ENCODE peak calls at places on chromosomes 11 and 22, in six cellular contexts. W is amygdala, O is upper lobe of right lung, B is ovary, N is left cardiac atrium, Q is GM04503. J is an unnamed sample.

GRCh38 chr11:34235189-34235588 is 122.6 kb downstream of the ABTB2 start:
- DNase-seq in W (no peak), Q (no peak), N (no peak), O (no peak), B (no peak), J (no peak)

GRCh38 chr11:27468209-27468608 is 4.4 kb downstream of the LGR4 start:
- DNase-seq in Q (peak; percentile 90), B (no peak), W (no peak), N (no peak), O (no peak), J (no peak)

GRCh38 chr11:10693509-10694071 is at the start of gene IRAG1:
- DNase-seq in W (no peak), B (peak; percentile 64), Q (no peak), N (peak; percentile 59), O (peak; percentile 65), J (peak; percentile 49)

GRCh38 chr11:129880311-129880710 is 15.1 kb downstream of the NFRKB start:
- DNase-seq in Q (no peak), N (no peak), B (no peak), W (no peak), O (no peak), J (no peak)

GRCh38 chr11:116062129-116062525 is 557.9 kb upstream of the CADM1 start:
- DNase-seq in B (no peak), W (no peak), Q (no peak), O (no peak), N (no peak), J (no peak)

GRCh38 chr11:14645985-14646900 is 2.6 kb downstream of the PDE3B start:
- DNase-seq in B (no peak), N (no peak), O (no peak), Q (no peak), W (no peak), J (no peak)

GRCh38 chr11:117600261-117600783 is 196.7 kb downstream of the DSCAML1 start:
- DNase-seq in W (peak; percentile 84), N (no peak), Q (no peak), O (no peak), B (no peak), J (no peak)

GRCh38 chr11:106482920-106483761 is 405.7 kb downstream of the AASDHPPT start:
- DNase-seq in N (no peak), W (no peak), Q (no peak), B (no peak), O (no peak), J (no peak)

GRCh38 chr22:48942698-48943566 is 884.7 kb downstream of the BRD1 start:
- DNase-seq in Q (no peak), O (peak; percentile 57), B (no peak), N (no peak), W (no peak), J (no peak)

GRCh38 chr11:48005133-48005532 is 24.8 kb downstream of the PTPRJ start:
- DNase-seq in N (no peak), O (no peak), B (no peak), W (no peak), Q (no peak), J (no peak)

GRCh38 chr11:109423114-109423859 is 1.3 kb downstream of the C11orf87 start:
- DNase-seq in B (no peak), W (no peak), O (peak; percentile 62), Q (no peak), N (peak; percentile 21), J (no peak)

GRCh38 chr11:105538531-105538930 is 71.3 kb upstream of the GRIA4 start:
- DNase-seq in B (no peak), Q (no peak), O (no peak), N (no peak), W (no peak), J (no peak)

GRCh38 chr11:2699185-2699530 is 636 bp downstream of the KCNQ1OT1 start:
- DNase-seq in N (peak; percentile 29), Q (no peak), W (no peak), B (peak; percentile 37), O (peak; percentile 76), J (peak; percentile 56)

GRCh38 chr22:21448627-21449416 is 18.4 kb upstream of the TMEM191C start:
- DNase-seq in N (no peak), B (no peak), Q (no peak), W (no peak), O (peak; percentile 44), J (peak; percentile 20)

GRCh38 chr22:36763576-36763975 is 12.3 kb downstream of the IFT27 start:
- DNase-seq in O (peak; percentile 34), W (no peak), Q (no peak), B (no peak), N (no peak), J (no peak)

GRCh38 chr11:12900496-12900895 is 108.6 kb upstream of the RASSF10 start:
- DNase-seq in Q (peak; percentile 86), N (no peak), W (no peak), B (no peak), O (no peak), J (no peak)

GRCh38 chr11:34213366-34213765 is 107.9 kb downstream of the NAT10 start:
- DNase-seq in O (no peak), N (no peak), Q (no peak), W (no peak), B (no peak), J (no peak)